ENCODE peak calls at places on chromosomes 7 and 10, in four cellular contexts. One of them, this sample, is unnamed.

GRCh38 chr10:110076559-110077318 is 69.0 kb downstream of the ADD3 start:
- DNase-seq in PC-3: peak; percentile 65
- DNase-seq in H9: no peak
- DNase-seq in IMR-90: peak; percentile 68
- DNase-seq in this sample: peak; percentile 91

GRCh38 chr10:90112681-90113080 is 411.3 kb downstream of the KIF20B start:
- DNase-seq in PC-3: no peak
- DNase-seq in H9: no peak
- DNase-seq in IMR-90: peak; percentile 6
- DNase-seq in this sample: no peak

GRCh38 chr10:5045095-5045494 is 41.4 kb upstream of the AKR1C2 start:
- DNase-seq in PC-3: no peak
- DNase-seq in H9: no peak
- DNase-seq in IMR-90: no peak
- DNase-seq in this sample: no peak

GRCh38 chr7:3089493-3089892 is 45.8 kb upstream of the CARD11 start:
- DNase-seq in PC-3: peak; percentile 31
- DNase-seq in H9: peak; percentile 81
- DNase-seq in IMR-90: peak; percentile 6
- DNase-seq in this sample: peak; percentile 3

GRCh38 chr7:129742267-129742666 is 130.7 kb downstream of the NRF1 start:
- DNase-seq in PC-3: no peak
- DNase-seq in H9: no peak
- DNase-seq in IMR-90: no peak
- DNase-seq in this sample: no peak

GRCh38 chr7:28474267-28474618 is 61.9 kb downstream of the CREB5 start:
- DNase-seq in PC-3: no peak
- DNase-seq in H9: no peak
- DNase-seq in IMR-90: no peak
- DNase-seq in this sample: no peak

GRCh38 chr7:100044719-100045118 is 4.9 kb upstream of the ZSCAN21 start:
- DNase-seq in PC-3: peak; percentile 44
- DNase-seq in H9: no peak
- DNase-seq in IMR-90: no peak
- DNase-seq in this sample: no peak

GRCh38 chr10:132595021-132595420 is 57.4 kb downstream of the INPP5A start:
- DNase-seq in PC-3: no peak
- DNase-seq in H9: no peak
- DNase-seq in IMR-90: no peak
- DNase-seq in this sample: no peak

GRCh38 chr7:34249192-34249591 is 343.9 kb downstream of the BMPER start:
- DNase-seq in PC-3: no peak
- DNase-seq in H9: no peak
- DNase-seq in IMR-90: no peak
- DNase-seq in this sample: no peak

GRCh38 chr7:51644216-51644615 is 327.6 kb upstream of the COBL start:
- DNase-seq in PC-3: no peak
- DNase-seq in H9: no peak
- DNase-seq in IMR-90: no peak
- DNase-seq in this sample: no peak

GRCh38 chr10:14736600-14737081 is 38.1 kb downstream of the FAM107B start:
- DNase-seq in PC-3: no peak
- DNase-seq in H9: no peak
- DNase-seq in IMR-90: peak; percentile 77
- DNase-seq in this sample: no peak

GRCh38 chr10:60734226-60734625 is 44.1 kb upstream of the CDK1 start:
- DNase-seq in PC-3: no peak
- DNase-seq in H9: no peak
- DNase-seq in IMR-90: no peak
- DNase-seq in this sample: no peak

GRCh38 chr7:116740758-116741462 is 68.9 kb downstream of the MET start:
- DNase-seq in PC-3: no peak
- DNase-seq in H9: no peak
- DNase-seq in IMR-90: no peak
- DNase-seq in this sample: no peak

GRCh38 chr7:118195837-118196474 is 12.0 kb downstream of the LSM8 start:
- DNase-seq in PC-3: peak; percentile 77
- DNase-seq in H9: no peak
- DNase-seq in IMR-90: peak; percentile 70
- DNase-seq in this sample: peak; percentile 68

GRCh38 chr7:1508277-1508758 is 4.1 kb upstream of the INTS1 start:
- DNase-seq in PC-3: no peak
- DNase-seq in H9: no peak
- DNase-seq in IMR-90: no peak
- DNase-seq in this sample: no peak

GRCh38 chr7:143407296-143408246 is 1.1 kb downstream of the EPHA1 start:
- DNase-seq in PC-3: peak; percentile 68
- DNase-seq in H9: no peak
- DNase-seq in IMR-90: no peak
- DNase-seq in this sample: no peak

GRCh38 chr7:79217468-79217867 is 236.0 kb downstream of the MAGI2 start:
- DNase-seq in PC-3: peak; percentile 45
- DNase-seq in H9: no peak
- DNase-seq in IMR-90: peak; percentile 58
- DNase-seq in this sample: peak; percentile 40

GRCh38 chr10:44724415-44725174 is 186.5 kb upstream of the TMEM72 start:
- DNase-seq in PC-3: peak; percentile 70
- DNase-seq in H9: no peak
- DNase-seq in IMR-90: peak; percentile 74
- DNase-seq in this sample: peak; percentile 7

GRCh38 chr7:87083865-87084519 is 24.5 kb upstream of the ELAPOR2 start:
- DNase-seq in PC-3: peak; percentile 54
- DNase-seq in H9: no peak
- DNase-seq in IMR-90: peak; percentile 1
- DNase-seq in this sample: no peak

GRCh38 chr7:30908681-30909080 is 3.0 kb upstream of the AQP1 start:
- DNase-seq in PC-3: no peak
- DNase-seq in H9: peak; percentile 79
- DNase-seq in IMR-90: no peak
- DNase-seq in this sample: no peak

GRCh38 chr7:16669581-16669980 is 23.6 kb downstream of the BZW2 start:
- DNase-seq in PC-3: peak; percentile 29
- DNase-seq in H9: no peak
- DNase-seq in IMR-90: peak; percentile 62
- DNase-seq in this sample: no peak

GRCh38 chr7:88431861-88432260 is 125.2 kb upstream of the STEAP4 start:
- DNase-seq in PC-3: no peak
- DNase-seq in H9: no peak
- DNase-seq in IMR-90: no peak
- DNase-seq in this sample: no peak

GRCh38 chr7:158753900-158754299 is 49.3 kb upstream of the NCAPG2 start:
- DNase-seq in PC-3: peak; percentile 4
- DNase-seq in H9: no peak
- DNase-seq in IMR-90: no peak
- DNase-seq in this sample: no peak

GRCh38 chr10:34731213-34731612 is 83.9 kb downstream of the PARD3 start:
- DNase-seq in PC-3: peak; percentile 51
- DNase-seq in H9: no peak
- DNase-seq in IMR-90: no peak
- DNase-seq in this sample: peak; percentile 18

GRCh38 chr7:150964593-150965111 is 13.5 kb downstream of the KCNH2 start:
- DNase-seq in PC-3: no peak
- DNase-seq in H9: peak; percentile 72
- DNase-seq in IMR-90: no peak
- DNase-seq in this sample: no peak

GRCh38 chr7:126605553-126605952 is 647.2 kb downstream of the GRM8 start:
- DNase-seq in PC-3: no peak
- DNase-seq in H9: no peak
- DNase-seq in IMR-90: no peak
- DNase-seq in this sample: no peak

GRCh38 chr10:95308389-95309302 is 17.8 kb upstream of the PDLIM1 start:
- DNase-seq in PC-3: peak; percentile 97
- DNase-seq in H9: no peak
- DNase-seq in IMR-90: peak; percentile 98
- DNase-seq in this sample: peak; percentile 90

GRCh38 chr7:154437238-154437637 is 385.0 kb downstream of the DPP6 start:
- DNase-seq in PC-3: no peak
- DNase-seq in H9: no peak
- DNase-seq in IMR-90: no peak
- DNase-seq in this sample: no peak

GRCh38 chr7:43674559-43675436 is 54.5 kb downstream of the COA1 start:
- DNase-seq in PC-3: peak; percentile 90
- DNase-seq in H9: no peak
- DNase-seq in IMR-90: peak; percentile 89
- DNase-seq in this sample: peak; percentile 83

GRCh38 chr7:16978358-16979244 is 96.8 kb upstream of the AGR3 start:
- DNase-seq in PC-3: peak; percentile 84
- DNase-seq in H9: no peak
- DNase-seq in IMR-90: peak; percentile 88
- DNase-seq in this sample: peak; percentile 65

GRCh38 chr7:16398211-16399017 is 22.9 kb downstream of the CRPPA start:
- DNase-seq in PC-3: no peak
- DNase-seq in H9: no peak
- DNase-seq in IMR-90: peak; percentile 5
- DNase-seq in this sample: peak; percentile 3

GRCh38 chr10:9766762-9767161 is 1250.9 kb upstream of the CELF2 start:
- DNase-seq in PC-3: no peak
- DNase-seq in H9: no peak
- DNase-seq in IMR-90: no peak
- DNase-seq in this sample: no peak

GRCh38 chr7:50531401-50531906 is 33.8 kb downstream of the DDC start:
- DNase-seq in PC-3: peak; percentile 96
- DNase-seq in H9: no peak
- DNase-seq in IMR-90: peak; percentile 21
- DNase-seq in this sample: peak; percentile 15

GRCh38 chr7:92706563-92706962 is 116.4 kb upstream of the FAM133B start:
- DNase-seq in PC-3: no peak
- DNase-seq in H9: no peak
- DNase-seq in IMR-90: no peak
- DNase-seq in this sample: no peak

GRCh38 chr7:104891949-104892348 is 122.1 kb upstream of the KMT2E start:
- DNase-seq in PC-3: no peak
- DNase-seq in H9: no peak
- DNase-seq in IMR-90: no peak
- DNase-seq in this sample: no peak
- H3K27ac ChIP-seq in PC-3: no peak overlapping the region
- H3K27ac ChIP-seq in H9: no peak overlapping the region
- H3K27ac ChIP-seq in IMR-90: no peak overlapping the region
- H3K27ac ChIP-seq in this sample: no peak overlapping the region

DNA sequence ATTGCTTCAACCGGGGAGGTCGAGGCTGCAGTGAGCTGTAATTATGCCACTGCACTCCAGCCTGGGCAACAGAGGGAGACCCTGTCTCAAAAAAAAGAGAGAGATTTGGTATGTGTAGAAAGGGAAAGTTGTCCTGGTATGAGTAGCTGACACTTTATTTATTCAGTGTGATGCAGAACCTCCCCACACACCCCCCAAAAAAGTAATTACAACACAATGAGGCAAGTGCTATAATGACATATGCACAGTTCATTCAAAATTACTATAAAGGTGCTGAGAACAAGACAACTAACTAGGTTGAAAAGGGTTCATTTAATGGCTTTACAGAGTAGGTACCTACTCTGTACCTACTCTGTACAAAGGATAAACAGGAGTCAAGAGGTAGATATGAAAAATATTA is 80.2 kb downstream of the PDSS1 start:
- DNase-seq in PC-3: no peak
- DNase-seq in H9: no peak
- DNase-seq in IMR-90: no peak
- DNase-seq in this sample: no peak
- H2AFZ ChIP-seq in PC-3: no peak overlapping the region
- H2AFZ ChIP-seq in H9: no peak overlapping the region
- H2AFZ ChIP-seq in IMR-90: no peak overlapping the region
- H2AFZ ChIP-seq in this sample: no peak overlapping the region

GRCh38 chr10:114398587-114399331 is 5.5 kb downstream of the AFAP1L2 start:
- DNase-seq in PC-3: no peak
- DNase-seq in H9: no peak
- DNase-seq in IMR-90: no peak
- DNase-seq in this sample: no peak

GRCh38 chr10:114395361-114396022 is 8.8 kb downstream of the AFAP1L2 start:
- DNase-seq in PC-3: no peak
- DNase-seq in H9: no peak
- DNase-seq in IMR-90: no peak
- DNase-seq in this sample: no peak

GRCh38 chr10:114399576-114399975 is 4.7 kb downstream of the AFAP1L2 start:
- DNase-seq in PC-3: no peak
- DNase-seq in H9: no peak
- DNase-seq in IMR-90: no peak
- DNase-seq in this sample: no peak

GRCh38 chr10:114396455-114396854 is 7.8 kb downstream of the AFAP1L2 start:
- DNase-seq in PC-3: no peak
- DNase-seq in H9: no peak
- DNase-seq in IMR-90: no peak
- DNase-seq in this sample: no peak

GRCh38 chr10:114397651-114398145 is 6.6 kb downstream of the AFAP1L2 start:
- DNase-seq in PC-3: no peak
- DNase-seq in H9: no peak
- DNase-seq in IMR-90: no peak
- DNase-seq in this sample: no peak
- H3K27ac ChIP-seq in PC-3: no peak overlapping the region
- H3K27ac ChIP-seq in H9: no peak overlapping the region
- H3K27ac ChIP-seq in IMR-90: no peak overlapping the region
- H3K27ac ChIP-seq in this sample: no peak overlapping the region

DNA sequence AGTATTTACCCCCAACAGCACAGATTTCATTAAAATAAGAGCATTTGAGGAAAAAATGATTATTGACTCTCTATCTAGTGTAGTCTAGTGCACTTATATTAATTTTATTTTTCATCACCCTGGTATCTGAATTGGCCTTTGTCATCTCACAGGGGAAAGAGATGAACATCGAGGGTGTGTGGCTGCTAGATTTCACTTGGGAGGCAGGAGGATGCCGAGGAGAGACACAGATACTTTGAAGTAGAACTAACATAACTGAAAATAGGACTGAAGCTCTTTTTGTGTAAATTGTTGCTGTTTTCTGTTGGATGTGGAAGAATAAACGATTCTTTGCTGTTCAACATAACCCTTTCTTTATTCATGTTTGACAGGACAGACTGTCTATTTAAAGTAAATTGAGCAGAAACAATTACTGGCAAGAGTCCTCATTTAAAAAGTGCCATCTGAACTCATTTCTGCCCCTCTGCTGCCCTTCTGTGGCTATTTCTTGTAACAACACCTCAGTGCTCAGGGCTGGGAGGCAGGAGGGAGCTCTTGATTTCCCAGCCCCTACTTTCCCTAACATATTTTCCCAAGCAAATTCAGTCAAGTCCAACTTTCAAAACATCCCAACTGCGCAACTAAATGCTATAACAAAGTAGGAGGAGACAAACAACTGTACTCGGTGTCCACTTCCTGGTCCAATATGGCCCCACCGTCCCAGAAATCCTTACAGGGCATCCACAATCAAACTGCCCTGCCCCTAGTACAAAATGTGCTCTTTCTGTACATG is 15.6 kb downstream of the LYZL1 start:
- DNase-seq in PC-3: peak; percentile 74
- DNase-seq in H9: peak; percentile 54
- DNase-seq in IMR-90: peak; percentile 70
- DNase-seq in this sample: peak; percentile 79
- H2AFZ ChIP-seq in PC-3: peak overlapping the region; percentile 33
- H2AFZ ChIP-seq in H9: no peak overlapping the region
- H2AFZ ChIP-seq in IMR-90: no peak overlapping the region
- H2AFZ ChIP-seq in this sample: peak overlapping the region; percentile 1